ENCODE peak calls at places on chromosomes 13 and 19, in five cellular contexts. One of them, this sample, is unnamed.

GRCh38 chr19:18194554-18195238 is 1.7 kb downstream of the MPV17L2 start:
- DNase-seq in WERI-Rb-1: no peak
- DNase-seq in astrocyte of the spinal cord: peak
- DNase-seq in lower leg skin: no peak
- DNase-seq in right atrium auricular region: no peak
- DNase-seq in this sample: no peak

GRCh38 chr13:73593199-73593765 is 534.5 kb downstream of the KLF5 start:
- DNase-seq in astrocyte of the spinal cord: no peak
- DNase-seq in lower leg skin: no peak
- DNase-seq in WERI-Rb-1: no peak
- DNase-seq in right atrium auricular region: no peak
- DNase-seq in this sample: no peak

GRCh38 chr13:68056816-68057710 is 826.9 kb upstream of the PCDH9 start:
- DNase-seq in astrocyte of the spinal cord: peak
- DNase-seq in lower leg skin: no peak
- DNase-seq in WERI-Rb-1: no peak
- DNase-seq in right atrium auricular region: no peak
- DNase-seq in this sample: no peak

GRCh38 chr19:41327076-41327475 is 17.1 kb downstream of the CCDC97 start:
- DNase-seq in lower leg skin: no peak
- DNase-seq in astrocyte of the spinal cord: no peak
- DNase-seq in WERI-Rb-1: no peak
- DNase-seq in right atrium auricular region: no peak
- DNase-seq in this sample: no peak

GRCh38 chr19:30446844-30447243 is 74.7 kb downstream of the ZNF536 start:
- DNase-seq in WERI-Rb-1: no peak
- DNase-seq in astrocyte of the spinal cord: no peak
- DNase-seq in right atrium auricular region: no peak
- DNase-seq in lower leg skin: no peak
- DNase-seq in this sample: no peak

GRCh38 chr13:112730157-112730671 is 40.4 kb downstream of the ATP11A start:
- DNase-seq in astrocyte of the spinal cord: no peak
- DNase-seq in WERI-Rb-1: no peak
- DNase-seq in right atrium auricular region: peak
- DNase-seq in lower leg skin: no peak
- DNase-seq in this sample: no peak

GRCh38 chr19:38485541-38486285 is 52.2 kb downstream of the RYR1 start:
- DNase-seq in right atrium auricular region: no peak
- DNase-seq in astrocyte of the spinal cord: no peak
- DNase-seq in lower leg skin: no peak
- DNase-seq in WERI-Rb-1: no peak
- DNase-seq in this sample: no peak

GRCh38 chr19:3655402-3656072 is 28.9 kb upstream of the CACTIN start:
- DNase-seq in right atrium auricular region: no peak
- DNase-seq in lower leg skin: no peak
- DNase-seq in WERI-Rb-1: peak
- DNase-seq in astrocyte of the spinal cord: peak
- DNase-seq in this sample: no peak

GRCh38 chr13:36919206-36919832 is 719 bp downstream of the SMAD9 start:
- DNase-seq in right atrium auricular region: peak
- DNase-seq in lower leg skin: no peak
- DNase-seq in astrocyte of the spinal cord: no peak
- DNase-seq in WERI-Rb-1: peak
- DNase-seq in this sample: no peak

GRCh38 chr13:43405457-43405856 is 381.3 kb downstream of the ENOX1 start:
- DNase-seq in lower leg skin: no peak
- DNase-seq in right atrium auricular region: no peak
- DNase-seq in WERI-Rb-1: no peak
- DNase-seq in astrocyte of the spinal cord: peak
- DNase-seq in this sample: no peak

GRCh38 chr19:18543814-18544475 is 572 bp upstream of the FKBP8 start:
- DNase-seq in WERI-Rb-1: peak
- DNase-seq in right atrium auricular region: peak
- DNase-seq in astrocyte of the spinal cord: peak
- DNase-seq in lower leg skin: peak
- DNase-seq in this sample: no peak

GRCh38 chr13:71625694-71626093 is 241.3 kb downstream of the DACH1 start:
- DNase-seq in lower leg skin: no peak
- DNase-seq in astrocyte of the spinal cord: peak
- DNase-seq in WERI-Rb-1: no peak
- DNase-seq in right atrium auricular region: no peak
- DNase-seq in this sample: no peak

GRCh38 chr13:62613819-62614218 is 1198.2 kb upstream of the PCDH20 start:
- DNase-seq in right atrium auricular region: no peak
- DNase-seq in astrocyte of the spinal cord: no peak
- DNase-seq in lower leg skin: no peak
- DNase-seq in WERI-Rb-1: no peak
- DNase-seq in this sample: no peak

GRCh38 chr13:93230466-93230865 is 3.9 kb downstream of the GPC6 start:
- DNase-seq in right atrium auricular region: no peak
- DNase-seq in lower leg skin: no peak
- DNase-seq in astrocyte of the spinal cord: peak
- DNase-seq in WERI-Rb-1: no peak
- DNase-seq in this sample: no peak

GRCh38 chr19:30170081-30170480 is 202.1 kb upstream of the ZNF536 start:
- DNase-seq in WERI-Rb-1: no peak
- DNase-seq in lower leg skin: no peak
- DNase-seq in right atrium auricular region: no peak
- DNase-seq in astrocyte of the spinal cord: no peak
- DNase-seq in this sample: no peak

GRCh38 chr13:76965759-76966421 is 17.6 kb downstream of the ACOD1 start:
- DNase-seq in WERI-Rb-1: no peak
- DNase-seq in right atrium auricular region: peak
- DNase-seq in astrocyte of the spinal cord: peak
- DNase-seq in lower leg skin: peak
- DNase-seq in this sample: no peak

GRCh38 chr19:17242431-17243208 is 3.1 kb downstream of the NR2F6 start:
- DNase-seq in lower leg skin: no peak
- DNase-seq in WERI-Rb-1: no peak
- DNase-seq in right atrium auricular region: no peak
- DNase-seq in astrocyte of the spinal cord: no peak
- DNase-seq in this sample: no peak

GRCh38 chr13:110554227-110554836 is 7.2 kb downstream of the RAB20 start:
- DNase-seq in WERI-Rb-1: no peak
- DNase-seq in astrocyte of the spinal cord: no peak
- DNase-seq in right atrium auricular region: no peak
- DNase-seq in lower leg skin: no peak
- DNase-seq in this sample: no peak

GRCh38 chr13:97422118-97423054 is 11.6 kb upstream of the RAP2A start:
- DNase-seq in right atrium auricular region: no peak
- DNase-seq in WERI-Rb-1: peak
- DNase-seq in astrocyte of the spinal cord: peak
- DNase-seq in lower leg skin: no peak
- DNase-seq in this sample: no peak

GRCh38 chr13:110520431-110521295 is 40.9 kb downstream of the RAB20 start:
- DNase-seq in lower leg skin: peak
- DNase-seq in WERI-Rb-1: no peak
- DNase-seq in right atrium auricular region: peak
- DNase-seq in astrocyte of the spinal cord: peak
- DNase-seq in this sample: peak

GRCh38 chr19:47022541-47023447 is 3.2 kb downstream of the NPAS1 start:
- DNase-seq in lower leg skin: no peak
- DNase-seq in WERI-Rb-1: peak
- DNase-seq in astrocyte of the spinal cord: no peak
- DNase-seq in right atrium auricular region: no peak
- DNase-seq in this sample: no peak

GRCh38 chr13:58953638-58954037 is 1210.1 kb downstream of the DIAPH3 start:
- DNase-seq in right atrium auricular region: no peak
- DNase-seq in lower leg skin: no peak
- DNase-seq in astrocyte of the spinal cord: peak
- DNase-seq in WERI-Rb-1: no peak
- DNase-seq in this sample: no peak

GRCh38 chr13:77565635-77566034 is 30.1 kb downstream of the SCEL start:
- DNase-seq in right atrium auricular region: no peak
- DNase-seq in lower leg skin: no peak
- DNase-seq in WERI-Rb-1: no peak
- DNase-seq in astrocyte of the spinal cord: peak
- DNase-seq in this sample: no peak

GRCh38 chr19:10471909-10472308 is 31.2 kb downstream of the KEAP1 start:
- DNase-seq in WERI-Rb-1: no peak
- DNase-seq in right atrium auricular region: no peak
- DNase-seq in astrocyte of the spinal cord: peak
- DNase-seq in lower leg skin: no peak
- DNase-seq in this sample: no peak

GRCh38 chr19:43469160-43469480 is 3.7 kb upstream of the LYPD3 start:
- DNase-seq in astrocyte of the spinal cord: no peak
- DNase-seq in right atrium auricular region: no peak
- DNase-seq in WERI-Rb-1: no peak
- DNase-seq in lower leg skin: no peak
- DNase-seq in this sample: no peak

GRCh38 chr13:44894001-44894770 is 95.1 kb downstream of the NUFIP1 start:
- DNase-seq in WERI-Rb-1: peak
- DNase-seq in right atrium auricular region: no peak
- DNase-seq in astrocyte of the spinal cord: no peak
- DNase-seq in lower leg skin: no peak
- DNase-seq in this sample: no peak

GRCh38 chr13:100063333-100063732 is 25.6 kb upstream of the PCCA start:
- DNase-seq in lower leg skin: no peak
- DNase-seq in astrocyte of the spinal cord: no peak
- DNase-seq in right atrium auricular region: no peak
- DNase-seq in WERI-Rb-1: no peak
- DNase-seq in this sample: no peak

GRCh38 chr13:100063906-100064305 is 25.0 kb upstream of the PCCA start:
- DNase-seq in WERI-Rb-1: no peak
- DNase-seq in astrocyte of the spinal cord: no peak
- DNase-seq in right atrium auricular region: no peak
- DNase-seq in lower leg skin: no peak
- DNase-seq in this sample: no peak

GRCh38 chr13:100059827-100060226 is 29.1 kb upstream of the PCCA start:
- DNase-seq in WERI-Rb-1: no peak
- DNase-seq in lower leg skin: no peak
- DNase-seq in right atrium auricular region: no peak
- DNase-seq in astrocyte of the spinal cord: no peak
- DNase-seq in this sample: no peak
- H3K4me3 ChIP-seq in WERI-Rb-1: no peak
- H3K4me3 ChIP-seq in lower leg skin: no peak
- H3K4me3 ChIP-seq in right atrium auricular region: no peak
- H3K4me3 ChIP-seq in astrocyte of the spinal cord: no peak
- H3K4me3 ChIP-seq in this sample: no peak

GRCh38 chr19:28731577-28731976 is 481.4 kb downstream of the UQCRFS1 start:
- DNase-seq in astrocyte of the spinal cord: no peak
- DNase-seq in right atrium auricular region: no peak
- DNase-seq in lower leg skin: no peak
- DNase-seq in WERI-Rb-1: no peak
- DNase-seq in this sample: no peak

GRCh38 chr19:28731113-28731512 is 481.8 kb downstream of the UQCRFS1 start:
- DNase-seq in WERI-Rb-1: no peak
- DNase-seq in lower leg skin: no peak
- DNase-seq in right atrium auricular region: no peak
- DNase-seq in astrocyte of the spinal cord: no peak
- DNase-seq in this sample: no peak

GRCh38 chr19:28726533-28726932 is 486.4 kb downstream of the UQCRFS1 start:
- DNase-seq in lower leg skin: no peak
- DNase-seq in astrocyte of the spinal cord: no peak
- DNase-seq in right atrium auricular region: no peak
- DNase-seq in WERI-Rb-1: no peak
- DNase-seq in this sample: no peak

GRCh38 chr19:28727835-28728159 is 485.2 kb downstream of the UQCRFS1 start:
- DNase-seq in right atrium auricular region: no peak
- DNase-seq in lower leg skin: no peak
- DNase-seq in astrocyte of the spinal cord: no peak
- DNase-seq in WERI-Rb-1: no peak
- DNase-seq in this sample: no peak

DNA sequence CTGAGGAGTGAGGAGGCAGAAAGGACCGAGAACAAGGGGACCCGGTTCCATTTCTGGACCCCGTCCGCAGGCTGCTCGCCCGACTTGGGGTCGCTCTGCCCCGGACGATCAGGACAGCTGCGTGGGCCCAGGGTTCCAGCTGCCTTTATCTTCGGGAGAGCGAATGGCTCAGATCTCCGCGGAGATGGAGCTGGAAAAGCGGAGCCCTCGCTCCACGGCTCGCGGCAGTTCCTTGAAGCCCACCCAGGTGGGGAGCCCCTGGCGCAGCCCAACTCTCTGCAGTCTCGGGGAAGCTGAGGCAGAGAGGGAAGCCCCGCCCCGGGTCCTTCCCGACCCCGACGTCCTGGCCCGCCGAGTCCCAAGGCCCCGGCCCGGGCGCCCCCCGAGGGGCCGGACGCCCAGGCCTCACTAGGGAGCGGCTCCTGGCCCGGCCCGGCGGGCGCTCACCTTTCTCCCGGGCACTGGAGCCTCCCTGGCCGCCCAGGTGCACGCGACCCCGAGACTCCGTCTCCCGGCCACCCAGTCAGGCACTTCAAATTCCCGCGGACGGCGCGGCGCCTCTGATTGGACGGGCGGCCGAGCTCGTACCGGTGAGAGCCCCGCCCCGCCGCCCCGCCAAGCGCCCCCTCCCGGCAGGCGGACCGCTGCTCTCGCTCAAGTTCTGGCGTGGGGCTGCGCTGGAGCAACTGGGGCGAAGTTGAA is 485.7 kb downstream of the UQCRFS1 start:
- DNase-seq in right atrium auricular region: no peak
- DNase-seq in WERI-Rb-1: no peak
- DNase-seq in astrocyte of the spinal cord: no peak
- DNase-seq in lower leg skin: no peak
- DNase-seq in this sample: no peak
- TF ChIP-seq CTCF in right atrium auricular region: no peak
- TF ChIP-seq CTCF in WERI-Rb-1: no peak
- TF ChIP-seq CTCF in astrocyte of the spinal cord: no peak
- TF ChIP-seq CTCF in lower leg skin: no peak
- TF ChIP-seq CTCF in this sample: no peak

GRCh38 chr19:45816236-45817009 is 1.3 kb upstream of the RSPH6A start:
- DNase-seq in WERI-Rb-1: no peak
- DNase-seq in astrocyte of the spinal cord: no peak
- DNase-seq in right atrium auricular region: no peak
- DNase-seq in lower leg skin: no peak
- DNase-seq in this sample: no peak

GRCh38 chr19:45814166-45814780 is 835 bp downstream of the RSPH6A start:
- DNase-seq in right atrium auricular region: no peak
- DNase-seq in astrocyte of the spinal cord: no peak
- DNase-seq in lower leg skin: no peak
- DNase-seq in WERI-Rb-1: no peak
- DNase-seq in this sample: no peak

GRCh38 chr19:45817010-45817724 is 2.1 kb upstream of the RSPH6A start:
- DNase-seq in WERI-Rb-1: peak
- DNase-seq in astrocyte of the spinal cord: peak
- DNase-seq in right atrium auricular region: peak
- DNase-seq in lower leg skin: peak
- DNase-seq in this sample: peak

GRCh38 chr19:45814851-45815481 is at the start of gene RSPH6A:
- DNase-seq in lower leg skin: no peak
- DNase-seq in WERI-Rb-1: no peak
- DNase-seq in astrocyte of the spinal cord: no peak
- DNase-seq in right atrium auricular region: no peak
- DNase-seq in this sample: no peak

GRCh38 chr19:45815501-45816216 is 551 bp upstream of the RSPH6A start:
- DNase-seq in astrocyte of the spinal cord: no peak
- DNase-seq in WERI-Rb-1: peak
- DNase-seq in right atrium auricular region: no peak
- DNase-seq in lower leg skin: no peak
- DNase-seq in this sample: no peak
- H3K4me3 ChIP-seq in astrocyte of the spinal cord: peak
- H3K4me3 ChIP-seq in WERI-Rb-1: peak
- H3K4me3 ChIP-seq in right atrium auricular region: peak
- H3K4me3 ChIP-seq in lower leg skin: no peak
- H3K4me3 ChIP-seq in this sample: peak

GRCh38 chr19:49809155-49809986 is 3.7 kb downstream of the FUZ start:
- DNase-seq in WERI-Rb-1: peak
- DNase-seq in astrocyte of the spinal cord: peak
- DNase-seq in lower leg skin: peak
- DNase-seq in right atrium auricular region: peak
- DNase-seq in this sample: peak
- TF ChIP-seq CTCF in WERI-Rb-1: no peak
- TF ChIP-seq CTCF in astrocyte of the spinal cord: no peak
- TF ChIP-seq CTCF in lower leg skin: no peak
- TF ChIP-seq CTCF in right atrium auricular region: no peak
- TF ChIP-seq CTCF in this sample: no peak